ENCODE peak calls at places on chromosomes 16 and 17, in nine cellular contexts. Y, R, B, V, U, C, A, P and W are unnamed samples.
A peak's percentile ranks its signal among the peaks of the same experiment; 100 is the strongest.

GRCh38 chr17:17313350-17313991 is 10.3 kb downstream of the NT5M start:
- DNase-seq in Y (peak; percentile 29), R (peak; percentile 16), B (no peak), V (peak; percentile 68), U (peak; percentile 34), C (no peak), A (peak; percentile 85), P (no peak), W (peak; percentile 41)

GRCh38 chr17:77708936-77709335 is 249.6 kb upstream of the TNRC6C start:
- DNase-seq in Y (no peak), R (no peak), B (no peak), V (no peak), U (no peak), C (no peak), A (no peak), P (no peak), W (no peak)

GRCh38 chr16:1050466-1050865 is 22.1 kb upstream of the SSTR5 start:
- DNase-seq in Y (no peak), R (no peak), B (no peak), V (no peak), U (no peak), C (no peak), A (no peak), P (no peak), W (no peak)

GRCh38 chr17:18987230-18987610 is 17.3 kb downstream of the FAM83G start:
- DNase-seq in Y (no peak), R (no peak), B (no peak), V (no peak), U (no peak), C (peak; percentile 66), A (no peak), P (no peak), W (no peak)

GRCh38 chr16:3716831-3717234 is 491 bp downstream of the TRAP1 start:
- DNase-seq in Y (no peak), R (peak; percentile 32), B (no peak), V (peak; percentile 52), U (peak; percentile 5), C (peak; percentile 45), A (peak; percentile 35), P (peak; percentile 9), W (no peak)

GRCh38 chr16:48124266-48124665 is 31.5 kb downstream of the ABCC12 start:
- DNase-seq in Y (no peak), R (no peak), B (no peak), V (no peak), U (no peak), C (no peak), A (no peak), P (no peak), W (no peak)

GRCh38 chr17:39838784-39839183 is 25.3 kb downstream of the IKZF3 start:
- DNase-seq in Y (no peak), R (no peak), B (no peak), V (no peak), U (no peak), C (no peak), A (no peak), P (no peak), W (no peak)

GRCh38 chr17:46916211-46916610 is 6.7 kb upstream of the GOSR2 start:
- DNase-seq in Y (no peak), R (no peak), B (no peak), V (no peak), U (no peak), C (no peak), A (no peak), P (no peak), W (no peak)

GRCh38 chr16:18932243-18932997 is 6.2 kb upstream of the SMG1 start:
- DNase-seq in Y (no peak), R (no peak), B (no peak), V (no peak), U (no peak), C (no peak), A (no peak), P (no peak), W (no peak)

GRCh38 chr17:40038882-40039513 is 15.2 kb downstream of the MED24 start:
- DNase-seq in Y (no peak), R (peak; percentile 84), B (peak; percentile 29), V (no peak), U (no peak), C (no peak), A (peak; percentile 62), P (no peak), W (no peak)

GRCh38 chr17:72099919-72100318 is 20.9 kb upstream of the SOX9 start:
- DNase-seq in Y (no peak), R (no peak), B (no peak), V (no peak), U (no peak), C (no peak), A (no peak), P (no peak), W (no peak)

GRCh38 chr17:51050291-51051033 is 70.2 kb downstream of the SPAG9 start:
- DNase-seq in Y (no peak), R (no peak), B (no peak), V (peak; percentile 16), U (no peak), C (no peak), A (no peak), P (peak; percentile 38), W (no peak)

GRCh38 chr17:11980813-11981212 is 16.5 kb downstream of the ZNF18 start:
- DNase-seq in Y (no peak), R (no peak), B (no peak), V (no peak), U (no peak), C (no peak), A (no peak), P (no peak), W (no peak)

GRCh38 chr17:38464251-38464722 is 36.0 kb downstream of the ARHGAP23 start:
- DNase-seq in Y (no peak), R (peak; percentile 42), B (no peak), V (no peak), U (no peak), C (no peak), A (no peak), P (no peak), W (no peak)

GRCh38 chr16:89616576-89617437 is 3.4 kb downstream of the DPEP1 start:
- DNase-seq in Y (no peak), R (no peak), B (no peak), V (no peak), U (no peak), C (no peak), A (no peak), P (no peak), W (no peak)

GRCh38 chr16:28531777-28532744 is 6.7 kb downstream of the NUPR1 start:
- DNase-seq in Y (peak; percentile 35), R (no peak), B (no peak), V (no peak), U (no peak), C (no peak), A (no peak), P (no peak), W (no peak)

GRCh38 chr16:17939052-17939673 is 397.4 kb downstream of the NPIPA8 start:
- DNase-seq in Y (no peak), R (no peak), B (no peak), V (peak; percentile 68), U (no peak), C (no peak), A (no peak), P (no peak), W (no peak)

GRCh38 chr17:27384261-27384701 is 72.0 kb upstream of the KSR1 start:
- DNase-seq in Y (no peak), R (peak; percentile 99), B (no peak), V (no peak), U (no peak), C (no peak), A (no peak), P (no peak), W (no peak)

GRCh38 chr16:85917959-85918358 is 19.0 kb downstream of the IRF8 start:
- DNase-seq in Y (no peak), R (no peak), B (no peak), V (no peak), U (no peak), C (no peak), A (no peak), P (no peak), W (no peak)

GRCh38 chr17:78977992-78978973 is 1.4 kb downstream of the LGALS3BP start:
- DNase-seq in Y (no peak), R (no peak), B (no peak), V (no peak), U (no peak), C (no peak), A (no peak), P (no peak), W (no peak)

GRCh38 chr16:66026931-66027330 is 339.6 kb upstream of the CDH5 start:
- DNase-seq in Y (no peak), R (no peak), B (no peak), V (no peak), U (no peak), C (no peak), A (no peak), P (no peak), W (no peak)

GRCh38 chr17:19250421-19251141 is 13.4 kb downstream of the EPN2 start:
- DNase-seq in Y (no peak), R (no peak), B (no peak), V (no peak), U (no peak), C (no peak), A (no peak), P (no peak), W (no peak)

GRCh38 chr17:50534979-50535326 is 2.4 kb downstream of the EPN3 start:
- DNase-seq in Y (no peak), R (no peak), B (no peak), V (no peak), U (no peak), C (no peak), A (no peak), P (no peak), W (no peak)

GRCh38 chr16:57481421-57481820 is 4.9 kb downstream of the DOK4 start:
- DNase-seq in Y (no peak), R (no peak), B (no peak), V (no peak), U (no peak), C (no peak), A (no peak), P (no peak), W (no peak)

GRCh38 chr17:5516060-5516792 is 29.9 kb downstream of the MIS12 start:
- DNase-seq in Y (no peak), R (peak; percentile 54), B (no peak), V (no peak), U (no peak), C (no peak), A (no peak), P (no peak), W (no peak)

GRCh38 chr17:14330492-14330920 is 29.6 kb downstream of the HS3ST3B1 start:
- DNase-seq in Y (no peak), R (no peak), B (no peak), V (no peak), U (no peak), C (no peak), A (no peak), P (no peak), W (no peak)

GRCh38 chr17:64134216-64134970 is 4.4 kb upstream of the ERN1 start:
- DNase-seq in Y (no peak), R (no peak), B (no peak), V (peak; percentile 3), U (no peak), C (no peak), A (no peak), P (no peak), W (no peak)

GRCh38 chr16:4140652-4141051 is 24.4 kb upstream of the ADCY9 start:
- DNase-seq in Y (no peak), R (peak; percentile 15), B (no peak), V (no peak), U (no peak), C (peak; percentile 62), A (no peak), P (no peak), W (no peak)

GRCh38 chr17:72192409-72193192 is 71.8 kb downstream of the SOX9 start:
- DNase-seq in Y (no peak), R (no peak), B (no peak), V (no peak), U (no peak), C (no peak), A (no peak), P (no peak), W (no peak)

GRCh38 chr17:63482509-63482908 is 5.6 kb downstream of the ACE start:
- DNase-seq in Y (no peak), R (no peak), B (no peak), V (no peak), U (no peak), C (no peak), A (no peak), P (no peak), W (no peak)

GRCh38 chr17:55334285-55334684 is 69.5 kb downstream of the HLF start:
- DNase-seq in Y (no peak), R (no peak), B (no peak), V (no peak), U (no peak), C (no peak), A (no peak), P (no peak), W (no peak)